ENCODE peak calls at places on chromosomes 7 and 10, in five cellular contexts. C is A549, T is colonic mucosa, E is IMR-90, D is Peyer's patch. I is an unnamed sample. For H3K4me1, the result is how much of the 10 kb centered on the place peaks cover.

GRCh38 chr7:94272821-94273583 is 121.7 kb upstream of the COL1A2 start:
- DNase-seq in C (no peak), T (no peak), E (peak), D (no peak), I (no peak)

GRCh38 chr10:113221756-113222168 is 271.7 kb downstream of the TCF7L2 start:
- DNase-seq in C (no peak), T (no peak), E (no peak), D (no peak), I (no peak)

GRCh38 chr10:8173866-8174243 is 119.4 kb downstream of the GATA3 start:
- DNase-seq in C (no peak), T (no peak), E (no peak), D (no peak), I (no peak)

GRCh38 chr10:44949915-44950314 is 9.7 kb upstream of the RASSF4 start:
- DNase-seq in C (no peak), T (no peak), E (no peak), D (no peak), I (no peak)

GRCh38 chr10:102401735-102402511 is 6.4 kb downstream of the NFKB2 start:
- DNase-seq in C (peak), T (no peak), E (peak), D (no peak), I (no peak)

GRCh38 chr10:80491251-80492102 is 37.4 kb downstream of the TSPAN14 start:
- DNase-seq in C (no peak), T (no peak), E (no peak), D (no peak), I (no peak)

GRCh38 chr10:31648966-31649365 is 279.7 kb downstream of the ARHGAP12 start:
- DNase-seq in C (no peak), T (no peak), E (no peak), D (no peak), I (no peak)

GRCh38 chr7:24982917-24983316 is 2.9 kb upstream of the OSBPL3 start:
- DNase-seq in C (no peak), T (no peak), E (no peak), D (no peak), I (no peak)

GRCh38 chr7:123242467-123243097 is 42.8 kb upstream of the SLC13A1 start:
- DNase-seq in C (no peak), T (peak), E (no peak), D (no peak), I (no peak)

GRCh38 chr10:10777723-10778122 is 239.9 kb upstream of the CELF2 start:
- DNase-seq in C (no peak), T (no peak), E (no peak), D (no peak), I (no peak)

GRCh38 chr7:134612197-134612596 is 34.5 kb upstream of the BPGM start:
- DNase-seq in C (no peak), T (no peak), E (no peak), D (no peak), I (no peak)

GRCh38 chr7:1632916-1633785 is 36.9 kb upstream of the ELFN1 start:
- DNase-seq in C (no peak), T (no peak), E (no peak), D (no peak), I (no peak)

GRCh38 chr7:133482626-133483025 is 229.7 kb downstream of the EXOC4 start:
- DNase-seq in C (no peak), T (no peak), E (no peak), D (no peak), I (no peak)

GRCh38 chr7:29569648-29570047 is 6.0 kb downstream of the PRR15 start:
- DNase-seq in C (no peak), T (no peak), E (no peak), D (no peak), I (no peak)

GRCh38 chr7:157818701-157819516 is 482.1 kb downstream of the DNAJB6 start:
- DNase-seq in C (no peak), T (no peak), E (no peak), D (no peak), I (no peak)

GRCh38 chr7:27123021-27123476 is 7.5 kb downstream of the HOXA4 start:
- DNase-seq in C (no peak), T (peak), E (peak), D (peak), I (no peak)

GRCh38 chr7:44381494-44382220 is 56.3 kb upstream of the CAMK2B start:
- DNase-seq in C (no peak), T (peak), E (no peak), D (no peak), I (no peak)

GRCh38 chr10:89954787-89955566 is 253.6 kb downstream of the KIF20B start:
- DNase-seq in C (no peak), T (no peak), E (no peak), D (no peak), I (no peak)

GRCh38 chr7:128906001-128906765 is 4.3 kb downstream of the KCP start:
- DNase-seq in C (no peak), T (no peak), E (no peak), D (peak), I (no peak)

GRCh38 chr7:73941836-73942551 is 81.0 kb downstream of the TMEM270 start:
- DNase-seq in C (peak), T (no peak), E (peak), D (no peak), I (no peak)

GRCh38 chr7:75756340-75757297 is 15.4 kb downstream of the CCL26 start:
- DNase-seq in C (peak), T (no peak), E (peak), D (no peak), I (no peak)

GRCh38 chr7:102412548-102412947 is 16.4 kb downstream of the PRKRIP1 start:
- DNase-seq in C (peak), T (no peak), E (peak), D (no peak), I (peak)
- H3K4me1 ChIP-seq in C (under half), T (under half), E (under half), D (under half), I (under half)

DNA sequence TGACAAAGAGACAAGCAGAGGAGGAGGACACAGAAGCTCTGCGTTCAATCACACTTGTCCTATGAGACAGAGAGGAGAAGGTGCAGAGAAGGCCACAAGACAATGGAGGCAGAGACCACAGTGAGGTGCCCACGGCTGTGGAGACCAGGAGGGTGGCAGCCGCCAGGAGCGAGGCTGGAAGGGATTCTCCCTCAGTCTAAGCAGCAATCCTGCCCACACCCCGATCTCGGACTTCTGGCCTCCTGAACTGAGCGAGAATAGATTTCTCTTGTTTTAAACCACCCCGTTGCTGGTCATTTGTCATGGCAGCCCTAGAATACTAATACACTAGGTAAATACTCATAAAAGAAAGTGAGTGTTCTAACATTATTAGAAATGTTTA is 92.1 kb downstream of the CYTH3 start:
- DNase-seq in C (no peak), T (no peak), E (no peak), D (no peak), I (no peak)
- H3K27ac ChIP-seq in C (no peak), T (no peak), E (no peak), D (no peak), I (no peak)

GRCh38 chr7:98178321-98178720 is 32.9 kb upstream of the BHLHA15 start:
- DNase-seq in C (no peak), T (no peak), E (no peak), D (no peak), I (no peak)
- H3K4me1 ChIP-seq in C (under half), T (under half), E (under half), D (under half), I (under half)

GRCh38 chr7:597348-598178 is 77.9 kb upstream of the PDGFA start:
- DNase-seq in C (no peak), T (no peak), E (no peak), D (no peak), I (no peak)
- H3K27ac ChIP-seq in C (no peak), T (no peak), E (no peak), D (no peak), I (no peak)

GRCh38 chr7:70143089-70144044 is 545.1 kb downstream of the AUTS2 start:
- DNase-seq in C (no peak), T (no peak), E (no peak), D (no peak), I (no peak)
- H3K4me1 ChIP-seq in C (under half), T (under half), E (under half), D (under half), I (under half)

GRCh38 chr10:3496138-3496537 is 288.9 kb downstream of the KLF6 start:
- DNase-seq in C (no peak), T (no peak), E (no peak), D (no peak), I (no peak)

GRCh38 chr10:3494131-3494878 is 290.7 kb downstream of the KLF6 start:
- DNase-seq in C (no peak), T (no peak), E (peak), D (no peak), I (no peak)

GRCh38 chr10:3494879-3495230 is 290.2 kb downstream of the KLF6 start:
- DNase-seq in C (no peak), T (no peak), E (no peak), D (no peak), I (no peak)

GRCh38 chr10:3493621-3494020 is 291.4 kb downstream of the KLF6 start:
- DNase-seq in C (no peak), T (no peak), E (no peak), D (no peak), I (no peak)

DNA sequence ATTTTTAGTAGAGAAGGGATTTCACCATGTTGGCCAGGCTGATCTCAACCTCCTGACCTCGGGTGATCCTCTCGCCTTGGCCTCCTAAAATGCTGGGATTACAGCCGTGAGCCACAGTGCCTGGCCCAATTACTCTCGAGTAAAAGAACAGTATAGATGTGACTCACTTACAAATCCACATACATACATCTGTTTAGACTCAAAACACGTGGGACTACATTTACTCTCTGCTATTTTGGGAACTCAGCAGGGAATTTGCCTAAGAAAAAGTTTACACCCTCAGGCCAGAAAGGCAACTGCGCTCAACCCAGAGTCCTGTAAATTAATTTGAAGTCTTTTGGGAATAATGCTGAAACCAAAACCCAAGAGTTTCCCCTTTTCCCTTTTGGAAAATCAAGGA is 289.7 kb downstream of the KLF6 start:
- DNase-seq in C (no peak), T (no peak), E (no peak), D (no peak), I (no peak)
- H3K27ac ChIP-seq in C (no peak), T (no peak), E (no peak), D (no peak), I (no peak)

DNA sequence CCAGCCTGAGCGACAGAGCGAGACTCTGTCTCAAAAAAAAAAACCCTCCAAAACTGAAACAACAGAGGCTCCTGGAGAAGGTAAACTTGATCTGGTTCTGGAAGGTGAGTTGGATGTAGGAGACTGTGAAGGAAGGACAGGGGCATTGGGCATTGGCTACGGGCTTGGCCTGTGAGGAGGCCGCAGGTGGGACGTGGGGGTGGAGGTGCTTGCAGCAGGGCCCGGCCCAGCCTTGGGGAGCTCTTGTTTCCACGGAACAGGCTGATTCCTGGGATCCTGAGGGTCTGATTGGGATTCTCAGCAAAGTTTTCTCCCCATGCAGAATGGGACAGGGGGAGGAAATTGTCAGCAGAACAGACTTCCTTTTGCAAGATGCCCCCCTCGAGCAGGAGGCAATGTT is 30.6 kb downstream of the IL15RA start:
- DNase-seq in C (no peak), T (no peak), E (no peak), D (peak), I (no peak)
- H3K4me1 ChIP-seq in C (under half), T (under half), E (under half), D (under half), I (under half)

I was measured in CD4-positive, alpha-beta memory T cell.